ENCODE peak calls at places on chromosomes 3 and 15, in nine cellular contexts. N is dorsolateral prefrontal cortex, L is uterus, A is GM13977, G is fibroblast of pulmonary artery, K is AG09309, X is HL-60, Y is ovary, R is retinal pigment epithelial cell. Z is an unnamed sample.

GRCh38 chr3:190773948-190774347 is 88.5 kb downstream of the GMNC start:
- DNase-seq in N (no peak), L (no peak), A (no peak), G (no peak), K (no peak), X (no peak), Y (no peak), R (no peak), Z (no peak)

GRCh38 chr3:111080357-111080937 is 8.8 kb downstream of the NECTIN3 start:
- DNase-seq in N (no peak), L (no peak), A (no peak), G (peak; percentile 80), K (no peak), X (no peak), Y (no peak), R (peak; percentile 72), Z (no peak)

GRCh38 chr15:94259121-94259776 is 27.9 kb downstream of the MCTP2 start:
- DNase-seq in N (no peak), L (no peak), A (no peak), G (no peak), K (no peak), X (no peak), Y (no peak), R (no peak), Z (no peak)

GRCh38 chr3:183527980-183528379 is 27.5 kb downstream of the KLHL6 start:
- DNase-seq in N (no peak), L (no peak), A (peak; percentile 45), G (no peak), K (no peak), X (no peak), Y (no peak), R (no peak), Z (no peak)

GRCh38 chr3:197494366-197495058 is 61.3 kb downstream of the BDH1 start:
- DNase-seq in N (no peak), L (no peak), A (no peak), G (no peak), K (no peak), X (no peak), Y (no peak), R (peak; percentile 99), Z (no peak)

GRCh38 chr3:185680216-185680615 is 94.1 kb downstream of the SENP2 start:
- DNase-seq in N (no peak), L (no peak), A (no peak), G (no peak), K (no peak), X (no peak), Y (no peak), R (no peak), Z (no peak)

GRCh38 chr3:149564079-149564478 is 89.6 kb downstream of the TM4SF4 start:
- DNase-seq in N (no peak), L (no peak), A (no peak), G (no peak), K (no peak), X (no peak), Y (no peak), R (no peak), Z (no peak)

GRCh38 chr3:189902230-189903186 is 218.2 kb downstream of the P3H2 start:
- DNase-seq in N (no peak), L (no peak), A (no peak), G (no peak), K (no peak), X (no peak), Y (no peak), R (no peak), Z (no peak)

GRCh38 chr3:17089314-17089700 is 204.6 kb downstream of the PLCL2 start:
- DNase-seq in N (no peak), L (no peak), A (no peak), G (no peak), K (no peak), X (no peak), Y (no peak), R (no peak), Z (no peak)

GRCh38 chr15:97881568-97881967 is 78.9 kb upstream of the ARRDC4 start:
- DNase-seq in N (no peak), L (no peak), A (no peak), G (no peak), K (no peak), X (no peak), Y (no peak), R (no peak), Z (no peak)

GRCh38 chr3:152388631-152389030 is 119.9 kb downstream of the MBNL1 start:
- DNase-seq in N (no peak), L (no peak), A (no peak), G (no peak), K (no peak), X (no peak), Y (no peak), R (no peak), Z (no peak)

GRCh38 chr3:144463916-144464315 is 492.3 kb downstream of the DIPK2A start:
- DNase-seq in N (no peak), L (no peak), A (no peak), G (no peak), K (no peak), X (no peak), Y (no peak), R (no peak), Z (no peak)

GRCh38 chr3:48184299-48184698 is 3.9 kb downstream of the CDC25A start:
- DNase-seq in N (no peak), L (no peak), A (no peak), G (no peak), K (no peak), X (no peak), Y (no peak), R (no peak), Z (no peak)

GRCh38 chr3:172919297-172919683 is 168.8 kb downstream of the ECT2 start:
- DNase-seq in N (no peak), L (no peak), A (no peak), G (no peak), K (no peak), X (no peak), Y (no peak), R (no peak), Z (no peak)

GRCh38 chr3:115022214-115022613 is 124.9 kb downstream of the ZBTB20 start:
- DNase-seq in N (no peak), L (no peak), A (no peak), G (peak; percentile 44), K (no peak), X (no peak), Y (no peak), R (no peak), Z (no peak)

GRCh38 chr3:105976211-105976610 is 107.4 kb upstream of the CBLB start:
- DNase-seq in N (no peak), L (no peak), A (no peak), G (peak; percentile 57), K (no peak), X (no peak), Y (no peak), R (no peak), Z (no peak)

GRCh38 chr15:74657846-74658245 is 38.0 kb downstream of the EDC3 start:
- DNase-seq in N (no peak), L (no peak), A (no peak), G (peak; percentile 23), K (no peak), X (no peak), Y (no peak), R (no peak), Z (no peak)

GRCh38 chr3:9416139-9416780 is 18.8 kb downstream of the SETD5 start:
- DNase-seq in N (no peak), L (no peak), A (no peak), G (no peak), K (no peak), X (no peak), Y (no peak), R (no peak), Z (no peak)

GRCh38 chr3:128412180-128413002 is 54.3 kb downstream of the DNAJB8 start:
- DNase-seq in N (no peak), L (no peak), A (no peak), G (no peak), K (no peak), X (no peak), Y (no peak), R (no peak), Z (no peak)
- TF ChIP-seq CTCF in N (no peak), L (no peak), A (no peak), G (no peak), K (no peak), X (no peak), Y (no peak), R (no peak), Z (no peak)

GRCh38 chr15:91050128-91050455 is 27.7 kb upstream of the VPS33B start:
- DNase-seq in N (no peak), L (no peak), A (no peak), G (no peak), K (no peak), X (no peak), Y (no peak), R (no peak), Z (no peak)
- TF ChIP-seq CTCF in N (no peak), L (no peak), A (no peak), G (no peak), K (no peak), X (no peak), Y (no peak), R (no peak), Z (no peak)

GRCh38 chr3:61954097-61954528 is 392.7 kb downstream of the PTPRG start:
- DNase-seq in N (no peak), L (no peak), A (no peak), G (no peak), K (peak; percentile 40), X (no peak), Y (no peak), R (no peak), Z (no peak)

GRCh38 chr3:61961882-61962281 is 400.5 kb downstream of the PTPRG start:
- DNase-seq in N (no peak), L (no peak), A (no peak), G (no peak), K (no peak), X (no peak), Y (no peak), R (peak; percentile 69), Z (no peak)

GRCh38 chr3:61955483-61955882 is 394.1 kb downstream of the PTPRG start:
- DNase-seq in N (no peak), L (no peak), A (no peak), G (no peak), K (no peak), X (no peak), Y (no peak), R (no peak), Z (no peak)

GRCh38 chr3:61960976-61961375 is 399.6 kb downstream of the PTPRG start:
- DNase-seq in N (no peak), L (no peak), A (no peak), G (no peak), K (no peak), X (no peak), Y (no peak), R (no peak), Z (no peak)

DNA sequence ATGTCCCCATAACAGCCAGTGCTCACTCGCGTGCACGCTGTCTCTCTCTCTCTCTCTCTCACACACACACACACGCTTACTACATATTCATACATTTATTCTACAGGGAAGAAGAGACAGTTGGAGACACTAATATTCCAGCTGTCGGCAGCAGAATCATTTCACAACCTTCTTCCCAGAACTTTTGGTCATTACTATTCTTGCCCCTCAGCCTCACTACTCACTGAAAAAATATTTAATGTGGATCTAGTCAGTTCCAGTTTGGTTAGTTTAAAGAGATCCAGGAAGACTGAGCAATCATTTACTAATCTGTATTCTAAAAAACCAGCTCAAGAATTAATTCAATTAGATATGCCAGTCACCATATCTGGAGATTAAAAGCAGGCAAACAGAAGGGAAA is 394.9 kb downstream of the PTPRG start:
- DNase-seq in N (no peak), L (no peak), A (no peak), G (peak; percentile 73), K (peak; percentile 65), X (no peak), Y (no peak), R (no peak), Z (no peak)
- TF ChIP-seq CTCF in N (no peak), L (no peak), A (no peak), G (no peak), K (no peak), X (no peak), Y (no peak), R (no peak), Z (no peak)

GRCh38 chr3:125059488-125060245 is 3.9 kb upstream of the HEG1 start:
- DNase-seq in N (no peak), L (no peak), A (no peak), G (no peak), K (no peak), X (no peak), Y (no peak), R (no peak), Z (no peak)
- TF ChIP-seq CTCF in N (no peak), L (no peak), A (no peak), G (no peak), K (peak; percentile 15), X (no peak), Y (no peak), R (peak; percentile 4), Z (no peak)